ENCODE peak calls at places on chromosomes 6 and 20, in four cellular contexts. I is ovary, T is breast epithelium, V is transverse colon. Y is an unnamed sample.

GRCh38 chr6:102841055-102841454 is 1447.5 kb downstream of the GRIK2 start:
- DNase-seq in I (no peak), T (no peak), V (no peak), Y (no peak)

GRCh38 chr6:20699402-20699801 is 165.1 kb downstream of the CDKAL1 start:
- DNase-seq in I (no peak), T (no peak), V (no peak), Y (no peak)

GRCh38 chr6:42086665-42087050 is 36.3 kb downstream of the TAF8 start:
- DNase-seq in T (no peak), I (no peak), V (no peak), Y (no peak)

GRCh38 chr20:37901280-37901666 is 1.7 kb upstream of the VSTM2L start:
- DNase-seq in I (no peak), V (no peak), T (no peak), Y (no peak)

GRCh38 chr20:38880952-38881735 is 45.1 kb upstream of the FAM83D start:
- DNase-seq in T (no peak), I (no peak), V (no peak), Y (no peak)

GRCh38 chr20:41078329-41078728 is 49.7 kb downstream of the TOP1 start:
- DNase-seq in V (no peak), T (no peak), I (no peak), Y (no peak)

GRCh38 chr20:35269055-35269781 is 8.7 kb downstream of the MMP24OS start:
- DNase-seq in I (no peak), V (peak), T (peak), Y (no peak)

GRCh38 chr6:8075704-8076103 is 11.5 kb upstream of the BLOC1S5 start:
- DNase-seq in V (no peak), T (no peak), I (no peak), Y (no peak)

GRCh38 chr20:45848421-45848820 is 8.8 kb downstream of the ACOT8 start:
- DNase-seq in V (no peak), T (no peak), I (no peak), Y (no peak)

GRCh38 chr20:53408728-53409157 is 184.9 kb downstream of the ZNF217 start:
- DNase-seq in I (no peak), T (no peak), V (no peak), Y (no peak)

GRCh38 chr6:33276864-33277662 is at the start of gene B3GALT4:
- DNase-seq in T (peak), I (peak), V (peak), Y (peak)

GRCh38 chr20:36320261-36320897 is 14.2 kb downstream of the DLGAP4 start:
- DNase-seq in T (no peak), V (no peak), I (no peak), Y (no peak)

GRCh38 chr6:125918230-125918629 is 38.3 kb upstream of the HINT3 start:
- DNase-seq in T (no peak), V (peak), I (no peak), Y (no peak)

GRCh38 chr20:24755411-24755922 is 193.6 kb upstream of the CST7 start:
- DNase-seq in T (no peak), V (no peak), I (no peak), Y (no peak)

GRCh38 chr6:47404436-47404835 is 73.2 kb upstream of the CD2AP start:
- DNase-seq in T (no peak), I (no peak), V (no peak), Y (no peak)

GRCh38 chr6:74741608-74742007 is 464.2 kb downstream of the COL12A1 start:
- DNase-seq in T (no peak), V (no peak), I (no peak), Y (no peak)

GRCh38 chr6:34695729-34696188 is 808 bp downstream of the ILRUN start:
- DNase-seq in I (no peak), V (no peak), T (no peak), Y (no peak)

GRCh38 chr6:26232950-26233607 is 131.9 kb upstream of the BTN3A2 start:
- DNase-seq in V (no peak), I (no peak), T (peak), Y (no peak)

GRCh38 chr20:34791289-34792020 is 34.0 kb downstream of the NCOA6 start:
- DNase-seq in V (no peak), I (no peak), T (no peak), Y (no peak)

DNA sequence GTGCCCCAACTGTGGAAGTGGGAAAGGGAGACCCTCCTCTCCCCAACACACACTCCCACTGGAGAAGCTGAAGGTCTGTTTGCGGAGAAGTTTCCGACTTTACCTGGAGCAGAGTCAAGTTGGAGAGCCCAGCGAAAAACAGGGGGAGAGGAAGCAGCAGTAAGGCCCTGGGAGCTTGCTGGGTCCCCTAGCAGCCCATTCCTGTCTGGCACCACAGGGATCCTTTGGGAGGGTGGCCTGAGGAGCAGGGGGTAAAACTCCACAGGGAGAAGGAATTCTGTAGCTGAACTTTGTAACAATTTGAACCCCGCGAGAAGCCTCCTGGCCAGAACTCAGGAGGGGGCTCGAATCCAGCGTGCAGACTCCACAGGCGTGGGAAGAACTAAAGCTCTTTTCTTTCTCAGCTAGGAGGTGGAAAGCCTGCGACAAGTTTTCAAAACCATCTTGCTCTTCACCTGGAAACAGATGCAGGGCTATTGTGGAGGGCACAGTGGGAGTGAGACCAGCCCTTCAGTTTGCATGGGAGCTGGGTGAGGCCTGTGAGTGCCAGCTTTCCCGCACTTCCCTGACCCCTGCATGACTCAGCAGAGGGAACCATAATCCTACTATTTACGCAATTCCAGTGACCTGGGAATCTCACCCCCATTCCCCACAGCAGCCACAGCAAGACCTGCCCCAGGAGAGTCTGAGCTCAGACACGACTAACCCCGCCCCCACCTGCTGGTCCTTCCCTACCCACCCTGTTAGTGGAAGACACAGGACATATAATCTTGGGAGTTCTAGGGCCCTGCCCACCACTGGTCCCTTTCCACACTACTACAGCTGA is 25.8 kb downstream of the SERPINB9 start:
- DNase-seq in I (peak), T (no peak), V (peak), Y (no peak)
- H3K4me3 ChIP-seq in I (peak), T (peak), V (no peak), Y (no peak)

DNA sequence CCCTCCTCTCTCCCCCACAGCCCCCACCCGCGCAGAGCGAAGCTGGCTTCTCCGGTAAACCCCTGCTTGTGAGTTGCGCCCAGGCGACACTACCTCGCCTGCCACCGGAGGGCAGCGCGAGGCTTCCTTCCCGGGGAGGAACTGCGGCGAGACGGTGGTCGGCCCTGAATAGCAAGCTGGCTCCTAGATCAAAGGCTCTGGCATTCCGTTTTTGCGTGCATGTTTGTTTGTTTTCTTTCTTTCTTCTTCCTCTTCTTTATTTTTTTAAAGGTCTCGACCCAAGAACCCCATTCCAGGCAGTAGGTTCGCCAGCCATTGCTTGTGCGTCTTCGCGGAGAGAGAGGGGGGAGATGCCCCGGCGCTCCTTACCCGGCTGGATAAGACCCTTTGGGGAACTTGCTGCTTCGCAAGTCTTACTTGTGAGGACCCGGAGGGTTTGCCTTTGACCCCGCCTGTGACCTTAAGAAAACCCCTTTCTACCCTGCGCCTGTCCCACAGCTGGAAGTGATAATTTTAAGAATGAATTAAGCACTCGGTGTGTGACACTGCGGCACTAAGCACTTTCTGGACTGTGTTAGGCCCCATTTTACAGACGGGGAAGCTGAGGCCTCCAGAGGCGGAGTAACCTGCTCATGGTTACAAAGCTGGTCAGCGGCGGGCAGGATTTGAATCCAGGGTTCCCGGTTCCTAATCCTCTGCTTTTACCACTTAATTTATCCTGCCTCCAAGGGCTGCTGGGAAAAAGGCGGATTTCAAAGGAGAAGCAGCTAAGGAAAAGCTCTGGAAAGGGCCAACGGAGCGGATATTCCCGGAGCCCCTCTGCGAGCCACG is 92.6 kb upstream of the SIRPA start:
- DNase-seq in I (no peak), T (no peak), V (peak), Y (no peak)
- TF ChIP-seq CTCF in I (no peak), T (peak), V (peak), Y (peak)

DNA sequence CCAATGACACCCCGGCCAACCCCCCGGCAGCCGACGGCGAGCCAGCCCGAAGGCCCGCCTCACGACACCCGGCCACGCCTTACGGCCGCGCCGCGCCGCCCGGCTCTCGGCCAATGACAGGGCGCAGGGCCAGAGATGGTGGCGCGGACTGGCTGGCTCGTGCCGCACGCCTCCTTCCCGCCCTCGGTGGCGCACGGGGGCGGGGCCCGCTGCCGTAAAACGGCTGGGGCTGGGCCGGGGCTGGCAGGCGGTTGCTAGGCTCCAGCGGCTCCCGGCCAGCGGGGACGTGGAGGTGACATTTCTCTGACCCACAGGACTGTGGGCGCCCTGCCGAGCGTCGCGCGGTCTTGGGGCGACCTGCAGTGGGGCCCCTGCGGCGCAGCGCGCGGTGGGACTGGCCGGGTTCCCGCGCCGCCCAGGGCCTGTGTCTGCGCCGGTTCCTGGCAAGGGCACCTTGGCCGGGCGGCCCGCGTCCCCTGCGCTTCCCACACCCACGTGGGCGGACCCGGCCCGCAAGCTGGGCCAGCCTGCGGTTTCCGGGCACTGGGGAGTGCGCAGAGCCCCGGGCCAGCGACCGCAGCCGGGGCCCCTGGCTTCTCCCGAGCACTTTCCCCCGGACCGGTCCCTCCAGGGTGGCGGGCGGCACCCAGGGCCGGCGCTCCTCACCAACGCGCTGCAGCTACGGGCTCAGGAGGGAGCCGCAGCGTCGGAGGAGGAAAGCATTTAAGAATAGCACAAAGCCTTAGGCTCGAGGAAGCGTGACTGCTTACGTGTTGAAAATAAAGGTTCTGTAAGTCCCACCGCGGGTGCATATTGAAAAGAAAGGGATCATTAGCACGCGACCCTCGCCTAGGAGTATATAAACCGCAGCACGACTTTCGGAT is at the start of gene MPC1:
- DNase-seq in I (peak), T (peak), V (peak), Y (peak)
- TF ChIP-seq POLR2A in I (peak), T (peak), V (peak), Y (no peak)

DNA sequence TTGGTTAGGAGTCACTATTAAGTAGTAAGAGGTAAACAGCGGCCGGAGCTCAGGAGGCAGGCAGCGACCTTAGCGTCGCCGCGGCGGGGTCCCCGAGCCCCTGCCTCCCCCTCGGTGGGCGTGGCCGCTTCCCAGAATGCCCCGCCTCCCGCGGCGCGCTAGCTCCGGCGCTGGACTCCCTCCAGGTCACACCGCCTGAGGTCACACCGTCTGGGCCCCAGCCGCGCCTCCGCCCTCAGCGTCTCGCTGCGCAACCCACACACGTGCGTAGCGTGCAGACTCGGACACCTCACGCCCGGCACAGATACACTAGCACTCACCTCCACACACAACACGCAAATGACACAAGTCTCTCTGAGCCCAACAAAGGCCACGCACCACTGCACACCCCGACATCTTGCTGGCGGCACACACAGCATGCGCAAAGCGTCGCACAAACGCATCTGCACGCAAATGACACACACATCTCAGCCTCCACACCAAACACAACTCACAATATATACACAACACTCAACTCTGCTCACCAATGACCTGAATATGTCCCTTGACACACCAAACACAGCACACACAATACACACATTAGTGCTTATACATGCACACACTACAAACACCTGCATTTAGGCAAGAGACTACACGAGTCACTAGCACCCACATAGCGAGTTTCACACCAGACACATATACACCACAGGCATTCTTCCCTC is 17.6 kb upstream of the CDKN1A start:
- DNase-seq in V (peak), T (no peak), I (peak), Y (no peak)
- H3K4me3 ChIP-seq in V (no peak), T (peak), I (no peak), Y (no peak)

DNA sequence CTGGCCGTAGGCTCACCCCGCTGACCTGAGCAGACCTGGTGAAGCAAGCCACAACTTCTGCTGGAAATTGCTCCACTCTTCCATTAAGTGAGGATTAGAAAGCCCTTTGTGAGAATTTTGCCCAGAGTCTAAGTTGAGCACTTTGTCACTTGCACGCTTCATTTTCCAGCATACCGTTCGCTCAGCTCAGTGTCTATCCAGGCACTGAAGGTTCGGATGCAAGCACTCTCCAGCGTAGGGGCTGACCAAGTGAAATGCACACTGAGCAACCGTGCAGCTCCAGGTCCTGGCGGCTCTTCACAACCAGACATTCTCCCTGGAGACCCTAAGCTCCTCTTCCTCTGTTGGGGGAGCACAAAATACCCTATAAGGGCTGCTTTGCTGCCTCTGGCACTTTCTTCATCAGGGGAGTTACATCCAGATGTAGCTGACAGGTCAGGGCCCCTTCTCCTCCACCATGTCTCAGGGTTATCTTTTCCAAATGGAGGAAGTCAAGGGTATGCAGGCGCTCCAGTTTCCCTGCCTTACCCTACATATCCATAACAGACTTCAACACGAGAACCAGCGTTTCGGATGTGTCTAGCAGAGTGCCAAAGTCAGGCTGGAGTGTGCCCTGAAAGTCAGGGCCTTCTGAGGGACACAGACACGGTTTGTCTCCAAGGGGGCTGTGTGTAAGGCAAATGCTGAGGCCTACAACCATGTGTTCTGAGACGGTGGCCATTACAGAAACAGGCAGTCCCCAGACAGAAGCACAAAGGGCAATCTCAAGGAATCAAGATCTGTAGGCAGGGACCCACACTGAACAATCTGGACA is 146.7 kb upstream of the AFDN start:
- DNase-seq in V (no peak), I (no peak), T (no peak), Y (no peak)
- TF ChIP-seq CTCF in V (no peak), I (no peak), T (no peak), Y (no peak)

DNA sequence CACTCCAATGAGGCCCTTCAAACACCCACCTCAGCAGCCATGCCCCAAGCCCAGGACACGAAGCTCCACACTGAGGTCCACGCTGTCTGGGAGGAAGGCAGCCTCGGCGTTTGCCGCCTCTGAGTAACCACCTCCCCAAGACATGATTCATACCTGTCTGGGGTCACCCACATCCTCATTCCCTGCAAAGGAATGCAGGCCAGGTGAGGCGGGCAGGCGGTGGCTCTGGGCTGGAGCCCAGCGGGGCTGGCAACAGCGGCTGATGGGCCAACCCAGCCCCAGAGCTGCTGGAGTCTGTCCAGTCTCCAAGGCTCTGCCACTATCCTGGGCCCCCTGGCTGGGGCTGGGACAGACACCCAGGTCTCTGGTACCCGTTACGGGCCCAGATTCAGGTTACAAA is 14.8 kb downstream of the PMEPA1 start:
- DNase-seq in I (no peak), T (peak), V (no peak), Y (no peak)
- TF ChIP-seq POLR2A in I (no peak), T (no peak), V (no peak), Y (no peak)

GRCh38 chr6:155418017-155418749 is 37.5 kb downstream of the NOX3 start:
- DNase-seq in I (peak), T (no peak), V (peak), Y (no peak)
- H3K4me3 ChIP-seq in I (no peak), T (peak), V (no peak), Y (no peak)